ENCODE peak calls at places on chromosomes 11 and 22, in nine cellular contexts. One of them, this sample, is unnamed.

GRCh38 chr11:45805305-45806071 is 539 bp downstream of the SLC35C1 start:
- DNase-seq in iris pigment epithelial cell: peak
- DNase-seq in H54: peak
- DNase-seq in progenitor cell of endocrine pancreas: no peak
- DNase-seq in nucleus accumbens: peak
- DNase-seq in effector memory CD4-positive, alpha-beta T cell: no peak
- DNase-seq in AG09319: no peak
- DNase-seq in ELR: peak
- DNase-seq in pons: peak
- DNase-seq in this sample: peak

GRCh38 chr11:121249039-121249663 is 43.4 kb upstream of the SC5D start:
- DNase-seq in iris pigment epithelial cell: peak
- DNase-seq in H54: peak
- DNase-seq in progenitor cell of endocrine pancreas: no peak
- DNase-seq in nucleus accumbens: no peak
- DNase-seq in effector memory CD4-positive, alpha-beta T cell: no peak
- DNase-seq in AG09319: peak
- DNase-seq in ELR: peak
- DNase-seq in pons: peak
- DNase-seq in this sample: peak

GRCh38 chr11:42161886-42162285 is 702.4 kb upstream of the LRRC4C start:
- DNase-seq in iris pigment epithelial cell: no peak
- DNase-seq in H54: no peak
- DNase-seq in progenitor cell of endocrine pancreas: no peak
- DNase-seq in nucleus accumbens: no peak
- DNase-seq in effector memory CD4-positive, alpha-beta T cell: no peak
- DNase-seq in AG09319: no peak
- DNase-seq in ELR: no peak
- DNase-seq in pons: no peak
- DNase-seq in this sample: no peak

GRCh38 chr22:43996170-43996980 is 27.7 kb upstream of the PARVB start:
- DNase-seq in iris pigment epithelial cell: no peak
- DNase-seq in H54: no peak
- DNase-seq in progenitor cell of endocrine pancreas: no peak
- DNase-seq in nucleus accumbens: no peak
- DNase-seq in effector memory CD4-positive, alpha-beta T cell: peak
- DNase-seq in AG09319: no peak
- DNase-seq in ELR: no peak
- DNase-seq in pons: no peak
- DNase-seq in this sample: peak

GRCh38 chr11:125592305-125593112 is at the start of gene STT3A:
- DNase-seq in iris pigment epithelial cell: peak
- DNase-seq in H54: peak
- DNase-seq in progenitor cell of endocrine pancreas: peak
- DNase-seq in nucleus accumbens: peak
- DNase-seq in effector memory CD4-positive, alpha-beta T cell: peak
- DNase-seq in AG09319: peak
- DNase-seq in ELR: peak
- DNase-seq in pons: peak
- DNase-seq in this sample: peak

GRCh38 chr11:132037467-132037862 is 667.0 kb downstream of the NTM start:
- DNase-seq in iris pigment epithelial cell: no peak
- DNase-seq in H54: no peak
- DNase-seq in progenitor cell of endocrine pancreas: no peak
- DNase-seq in nucleus accumbens: no peak
- DNase-seq in effector memory CD4-positive, alpha-beta T cell: no peak
- DNase-seq in AG09319: no peak
- DNase-seq in ELR: no peak
- DNase-seq in pons: no peak
- DNase-seq in this sample: no peak

GRCh38 chr11:64251986-64252837 is 882 bp downstream of the PLCB3 start:
- DNase-seq in iris pigment epithelial cell: peak
- DNase-seq in H54: peak
- DNase-seq in progenitor cell of endocrine pancreas: no peak
- DNase-seq in nucleus accumbens: no peak
- DNase-seq in effector memory CD4-positive, alpha-beta T cell: no peak
- DNase-seq in AG09319: no peak
- DNase-seq in ELR: peak
- DNase-seq in pons: no peak
- DNase-seq in this sample: no peak

GRCh38 chr22:46473896-46474557 is 63.4 kb downstream of the CELSR1 start:
- DNase-seq in iris pigment epithelial cell: no peak
- DNase-seq in H54: no peak
- DNase-seq in progenitor cell of endocrine pancreas: no peak
- DNase-seq in nucleus accumbens: no peak
- DNase-seq in effector memory CD4-positive, alpha-beta T cell: no peak
- DNase-seq in AG09319: no peak
- DNase-seq in ELR: no peak
- DNase-seq in pons: no peak
- DNase-seq in this sample: no peak

GRCh38 chr11:111912535-111912934 is at the start of gene HSPB2:
- DNase-seq in iris pigment epithelial cell: no peak
- DNase-seq in H54: no peak
- DNase-seq in progenitor cell of endocrine pancreas: no peak
- DNase-seq in nucleus accumbens: no peak
- DNase-seq in effector memory CD4-positive, alpha-beta T cell: no peak
- DNase-seq in AG09319: no peak
- DNase-seq in ELR: no peak
- DNase-seq in pons: no peak
- DNase-seq in this sample: no peak

GRCh38 chr11:107720305-107720775 is 8.5 kb upstream of the SLN start:
- DNase-seq in iris pigment epithelial cell: no peak
- DNase-seq in H54: no peak
- DNase-seq in progenitor cell of endocrine pancreas: no peak
- DNase-seq in nucleus accumbens: no peak
- DNase-seq in effector memory CD4-positive, alpha-beta T cell: no peak
- DNase-seq in AG09319: no peak
- DNase-seq in ELR: no peak
- DNase-seq in pons: no peak
- DNase-seq in this sample: no peak

GRCh38 chr11:16346975-16347374 is 9.4 kb downstream of the SOX6 start:
- DNase-seq in iris pigment epithelial cell: peak
- DNase-seq in H54: no peak
- DNase-seq in progenitor cell of endocrine pancreas: no peak
- DNase-seq in nucleus accumbens: no peak
- DNase-seq in effector memory CD4-positive, alpha-beta T cell: no peak
- DNase-seq in AG09319: no peak
- DNase-seq in ELR: no peak
- DNase-seq in pons: no peak
- DNase-seq in this sample: no peak

GRCh38 chr22:37752189-37753061 is 55.3 kb upstream of the GCAT start:
- DNase-seq in iris pigment epithelial cell: peak
- DNase-seq in H54: peak
- DNase-seq in progenitor cell of endocrine pancreas: peak
- DNase-seq in nucleus accumbens: peak
- DNase-seq in effector memory CD4-positive, alpha-beta T cell: no peak
- DNase-seq in AG09319: peak
- DNase-seq in ELR: peak
- DNase-seq in pons: no peak
- DNase-seq in this sample: peak

GRCh38 chr22:49364398-49364797 is 463.3 kb downstream of the BRD1 start:
- DNase-seq in iris pigment epithelial cell: no peak
- DNase-seq in H54: no peak
- DNase-seq in progenitor cell of endocrine pancreas: no peak
- DNase-seq in nucleus accumbens: no peak
- DNase-seq in effector memory CD4-positive, alpha-beta T cell: no peak
- DNase-seq in AG09319: no peak
- DNase-seq in ELR: no peak
- DNase-seq in pons: no peak
- DNase-seq in this sample: no peak

GRCh38 chr11:78920329-78920728 is 345.7 kb upstream of the NARS2 start:
- DNase-seq in iris pigment epithelial cell: no peak
- DNase-seq in H54: no peak
- DNase-seq in progenitor cell of endocrine pancreas: no peak
- DNase-seq in nucleus accumbens: no peak
- DNase-seq in effector memory CD4-positive, alpha-beta T cell: no peak
- DNase-seq in AG09319: no peak
- DNase-seq in ELR: no peak
- DNase-seq in pons: no peak
- DNase-seq in this sample: no peak

GRCh38 chr22:11042116-11042515 is 4485.9 kb upstream of the OR11H1 start:
- DNase-seq in iris pigment epithelial cell: no peak
- DNase-seq in H54: no peak
- DNase-seq in progenitor cell of endocrine pancreas: no peak
- DNase-seq in nucleus accumbens: no peak
- DNase-seq in effector memory CD4-positive, alpha-beta T cell: no peak
- DNase-seq in AG09319: no peak
- DNase-seq in ELR: no peak
- DNase-seq in pons: no peak
- DNase-seq in this sample: no peak

GRCh38 chr11:119501777-119502405 is 78.9 kb upstream of the THY1 start:
- DNase-seq in iris pigment epithelial cell: no peak
- DNase-seq in H54: no peak
- DNase-seq in progenitor cell of endocrine pancreas: no peak
- DNase-seq in nucleus accumbens: no peak
- DNase-seq in effector memory CD4-positive, alpha-beta T cell: no peak
- DNase-seq in AG09319: no peak
- DNase-seq in ELR: no peak
- DNase-seq in pons: no peak
- DNase-seq in this sample: no peak

GRCh38 chr11:11973361-11973800 is 35.0 kb downstream of the DKK3 start:
- DNase-seq in iris pigment epithelial cell: no peak
- DNase-seq in H54: no peak
- DNase-seq in progenitor cell of endocrine pancreas: no peak
- DNase-seq in nucleus accumbens: peak
- DNase-seq in effector memory CD4-positive, alpha-beta T cell: no peak
- DNase-seq in AG09319: peak
- DNase-seq in ELR: no peak
- DNase-seq in pons: peak
- DNase-seq in this sample: no peak

GRCh38 chr11:129117595-129118350 is 74.4 kb downstream of the ARHGAP32 start:
- DNase-seq in iris pigment epithelial cell: peak
- DNase-seq in H54: peak
- DNase-seq in progenitor cell of endocrine pancreas: no peak
- DNase-seq in nucleus accumbens: no peak
- DNase-seq in effector memory CD4-positive, alpha-beta T cell: no peak
- DNase-seq in AG09319: peak
- DNase-seq in ELR: peak
- DNase-seq in pons: peak
- DNase-seq in this sample: peak